ENCODE peak calls at places on chromosomes 13 and 19, in nine cellular contexts. One of them, this sample, is unnamed. For H3K4me1, the result is how much of the 10 kb centered on the place peaks cover.

GRCh38 chr19:918152-918437 is 962 bp downstream of the KISS1R start:
- DNase-seq in heart left ventricle: no peak
- DNase-seq in effector memory CD4-positive, alpha-beta T cell: no peak
- DNase-seq in mammary epithelial cell: no peak
- DNase-seq in aorta: no peak
- DNase-seq in neural progenitor cell: no peak
- DNase-seq in cardiac muscle cell: no peak
- DNase-seq in tibial artery: no peak
- DNase-seq in left ventricle myocardium inferior: no peak
- DNase-seq in this sample: no peak

GRCh38 chr19:7917292-7918061 is 2.7 kb upstream of the SNAPC2 start:
- DNase-seq in cardiac muscle cell: peak
- DNase-seq in neural progenitor cell: peak
- DNase-seq in tibial artery: no peak
- DNase-seq in effector memory CD4-positive, alpha-beta T cell: peak
- DNase-seq in mammary epithelial cell: no peak
- DNase-seq in aorta: peak
- DNase-seq in heart left ventricle: no peak
- DNase-seq in left ventricle myocardium inferior: no peak
- DNase-seq in this sample: peak

GRCh38 chr13:89066868-89067466 is 1395.8 kb downstream of the SLITRK5 start:
- DNase-seq in neural progenitor cell: peak
- DNase-seq in effector memory CD4-positive, alpha-beta T cell: peak
- DNase-seq in mammary epithelial cell: peak
- DNase-seq in left ventricle myocardium inferior: no peak
- DNase-seq in tibial artery: no peak
- DNase-seq in heart left ventricle: no peak
- DNase-seq in aorta: no peak
- DNase-seq in cardiac muscle cell: peak
- DNase-seq in this sample: no peak

GRCh38 chr13:109509154-109509905 is 277.1 kb downstream of the IRS2 start:
- DNase-seq in heart left ventricle: no peak
- DNase-seq in neural progenitor cell: no peak
- DNase-seq in tibial artery: no peak
- DNase-seq in cardiac muscle cell: no peak
- DNase-seq in aorta: no peak
- DNase-seq in left ventricle myocardium inferior: no peak
- DNase-seq in effector memory CD4-positive, alpha-beta T cell: no peak
- DNase-seq in mammary epithelial cell: peak
- DNase-seq in this sample: peak

GRCh38 chr13:60398949-60399589 is 2.0 kb downstream of the TDRD3 start:
- DNase-seq in mammary epithelial cell: no peak
- DNase-seq in effector memory CD4-positive, alpha-beta T cell: no peak
- DNase-seq in neural progenitor cell: no peak
- DNase-seq in aorta: no peak
- DNase-seq in left ventricle myocardium inferior: no peak
- DNase-seq in tibial artery: no peak
- DNase-seq in heart left ventricle: no peak
- DNase-seq in cardiac muscle cell: peak
- DNase-seq in this sample: no peak

GRCh38 chr19:55376381-55376933 is at the start of gene TMEM190:
- DNase-seq in heart left ventricle: no peak
- DNase-seq in cardiac muscle cell: no peak
- DNase-seq in aorta: no peak
- DNase-seq in left ventricle myocardium inferior: no peak
- DNase-seq in neural progenitor cell: peak
- DNase-seq in tibial artery: no peak
- DNase-seq in mammary epithelial cell: peak
- DNase-seq in effector memory CD4-positive, alpha-beta T cell: no peak
- DNase-seq in this sample: no peak

GRCh38 chr13:29359181-29359580 is 236.3 kb downstream of the SLC7A1 start:
- DNase-seq in left ventricle myocardium inferior: no peak
- DNase-seq in heart left ventricle: no peak
- DNase-seq in neural progenitor cell: no peak
- DNase-seq in aorta: no peak
- DNase-seq in tibial artery: no peak
- DNase-seq in effector memory CD4-positive, alpha-beta T cell: no peak
- DNase-seq in mammary epithelial cell: no peak
- DNase-seq in cardiac muscle cell: no peak
- DNase-seq in this sample: no peak

GRCh38 chr13:26422036-26422435 is 135.4 kb upstream of the WASF3 start:
- DNase-seq in heart left ventricle: no peak
- DNase-seq in neural progenitor cell: no peak
- DNase-seq in tibial artery: no peak
- DNase-seq in aorta: no peak
- DNase-seq in left ventricle myocardium inferior: no peak
- DNase-seq in effector memory CD4-positive, alpha-beta T cell: no peak
- DNase-seq in cardiac muscle cell: no peak
- DNase-seq in mammary epithelial cell: no peak
- DNase-seq in this sample: no peak

GRCh38 chr19:47863514-47863936 is 4.5 kb downstream of the TPRX2 start:
- DNase-seq in left ventricle myocardium inferior: peak
- DNase-seq in mammary epithelial cell: peak
- DNase-seq in cardiac muscle cell: peak
- DNase-seq in neural progenitor cell: peak
- DNase-seq in tibial artery: peak
- DNase-seq in heart left ventricle: peak
- DNase-seq in aorta: peak
- DNase-seq in effector memory CD4-positive, alpha-beta T cell: peak
- DNase-seq in this sample: peak

GRCh38 chr19:44668985-44669764 is 2.1 kb upstream of the CEACAM19 start:
- DNase-seq in aorta: no peak
- DNase-seq in cardiac muscle cell: no peak
- DNase-seq in left ventricle myocardium inferior: no peak
- DNase-seq in heart left ventricle: no peak
- DNase-seq in tibial artery: no peak
- DNase-seq in neural progenitor cell: no peak
- DNase-seq in mammary epithelial cell: no peak
- DNase-seq in effector memory CD4-positive, alpha-beta T cell: no peak
- DNase-seq in this sample: no peak

GRCh38 chr13:99314640-99315176 is 7.5 kb upstream of the GPR183 start:
- DNase-seq in effector memory CD4-positive, alpha-beta T cell: peak
- DNase-seq in heart left ventricle: no peak
- DNase-seq in mammary epithelial cell: no peak
- DNase-seq in neural progenitor cell: no peak
- DNase-seq in tibial artery: no peak
- DNase-seq in aorta: no peak
- DNase-seq in left ventricle myocardium inferior: no peak
- DNase-seq in cardiac muscle cell: no peak
- DNase-seq in this sample: no peak

GRCh38 chr19:45779231-45780145 is 2.8 kb downstream of the DMPK start:
- DNase-seq in tibial artery: peak
- DNase-seq in left ventricle myocardium inferior: peak
- DNase-seq in mammary epithelial cell: peak
- DNase-seq in cardiac muscle cell: peak
- DNase-seq in neural progenitor cell: peak
- DNase-seq in heart left ventricle: peak
- DNase-seq in effector memory CD4-positive, alpha-beta T cell: peak
- DNase-seq in aorta: peak
- DNase-seq in this sample: no peak

GRCh38 chr13:112674412-112675383 is 15.1 kb upstream of the ATP11A start:
- DNase-seq in heart left ventricle: no peak
- DNase-seq in tibial artery: peak
- DNase-seq in mammary epithelial cell: no peak
- DNase-seq in neural progenitor cell: no peak
- DNase-seq in aorta: no peak
- DNase-seq in effector memory CD4-positive, alpha-beta T cell: no peak
- DNase-seq in left ventricle myocardium inferior: no peak
- DNase-seq in cardiac muscle cell: no peak
- DNase-seq in this sample: no peak

GRCh38 chr13:27334774-27335490 is 64.3 kb downstream of the RASL11A start:
- DNase-seq in mammary epithelial cell: no peak
- DNase-seq in tibial artery: no peak
- DNase-seq in neural progenitor cell: no peak
- DNase-seq in cardiac muscle cell: no peak
- DNase-seq in heart left ventricle: no peak
- DNase-seq in left ventricle myocardium inferior: no peak
- DNase-seq in effector memory CD4-positive, alpha-beta T cell: no peak
- DNase-seq in aorta: no peak
- DNase-seq in this sample: no peak

GRCh38 chr13:24982333-24982999 is 113.5 kb upstream of the PABPC3 start:
- DNase-seq in neural progenitor cell: no peak
- DNase-seq in effector memory CD4-positive, alpha-beta T cell: no peak
- DNase-seq in left ventricle myocardium inferior: peak
- DNase-seq in tibial artery: no peak
- DNase-seq in cardiac muscle cell: no peak
- DNase-seq in aorta: no peak
- DNase-seq in mammary epithelial cell: no peak
- DNase-seq in heart left ventricle: peak
- DNase-seq in this sample: no peak

GRCh38 chr13:79401259-79402071 is 4.6 kb downstream of the RBM26 start:
- DNase-seq in aorta: no peak
- DNase-seq in heart left ventricle: no peak
- DNase-seq in cardiac muscle cell: no peak
- DNase-seq in mammary epithelial cell: no peak
- DNase-seq in effector memory CD4-positive, alpha-beta T cell: no peak
- DNase-seq in left ventricle myocardium inferior: no peak
- DNase-seq in tibial artery: no peak
- DNase-seq in neural progenitor cell: no peak
- DNase-seq in this sample: no peak
- H3K4me3 ChIP-seq in aorta: no peak
- H3K4me3 ChIP-seq in heart left ventricle: no peak
- H3K4me3 ChIP-seq in cardiac muscle cell: no peak
- H3K4me3 ChIP-seq in mammary epithelial cell: no peak
- H3K4me3 ChIP-seq in effector memory CD4-positive, alpha-beta T cell: no peak
- H3K4me3 ChIP-seq in left ventricle myocardium inferior: no peak
- H3K4me3 ChIP-seq in tibial artery: no peak
- H3K4me3 ChIP-seq in neural progenitor cell: no peak
- H3K4me3 ChIP-seq in this sample: no peak

DNA sequence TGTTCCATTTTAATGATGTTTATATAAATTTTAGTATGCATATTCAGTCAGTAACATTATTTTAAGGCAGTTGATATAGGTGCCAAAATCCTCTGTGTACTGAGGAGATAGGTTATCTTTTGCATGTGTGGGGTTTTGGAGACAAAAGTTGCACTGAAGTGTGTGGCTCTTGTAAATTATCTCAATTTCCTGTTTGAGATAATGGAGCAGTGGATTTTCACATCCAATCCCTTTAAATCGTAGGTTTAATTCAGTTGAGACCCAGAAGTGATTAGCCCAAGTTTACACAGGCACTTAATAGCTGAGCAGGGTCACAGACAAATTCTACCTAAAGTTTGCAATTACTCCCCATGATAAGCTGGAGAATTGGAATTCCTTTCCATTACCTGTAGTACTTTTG is 106.7 kb downstream of the RGCC start:
- DNase-seq in cardiac muscle cell: no peak
- DNase-seq in tibial artery: no peak
- DNase-seq in aorta: no peak
- DNase-seq in mammary epithelial cell: no peak
- DNase-seq in effector memory CD4-positive, alpha-beta T cell: no peak
- DNase-seq in left ventricle myocardium inferior: no peak
- DNase-seq in heart left ventricle: no peak
- DNase-seq in neural progenitor cell: no peak
- DNase-seq in this sample: no peak
- H3K27ac ChIP-seq in cardiac muscle cell: no peak
- H3K27ac ChIP-seq in tibial artery: no peak
- H3K27ac ChIP-seq in aorta: no peak
- H3K27ac ChIP-seq in mammary epithelial cell: no peak
- H3K27ac ChIP-seq in effector memory CD4-positive, alpha-beta T cell: no peak
- H3K27ac ChIP-seq in left ventricle myocardium inferior: peak
- H3K27ac ChIP-seq in heart left ventricle: no peak
- H3K27ac ChIP-seq in neural progenitor cell: no peak
- H3K27ac ChIP-seq in this sample: peak

GRCh38 chr13:30905932-30906383 is at the start of gene MEDAG:
- DNase-seq in mammary epithelial cell: no peak
- DNase-seq in heart left ventricle: peak
- DNase-seq in neural progenitor cell: no peak
- DNase-seq in left ventricle myocardium inferior: peak
- DNase-seq in aorta: peak
- DNase-seq in effector memory CD4-positive, alpha-beta T cell: no peak
- DNase-seq in tibial artery: peak
- DNase-seq in cardiac muscle cell: no peak
- DNase-seq in this sample: no peak

GRCh38 chr13:30906411-30906990 is 430 bp downstream of the MEDAG start:
- DNase-seq in heart left ventricle: peak
- DNase-seq in left ventricle myocardium inferior: no peak
- DNase-seq in cardiac muscle cell: peak
- DNase-seq in tibial artery: no peak
- DNase-seq in aorta: peak
- DNase-seq in effector memory CD4-positive, alpha-beta T cell: no peak
- DNase-seq in neural progenitor cell: no peak
- DNase-seq in mammary epithelial cell: no peak
- DNase-seq in this sample: no peak

GRCh38 chr13:30904043-30904442 is 2.0 kb upstream of the MEDAG start:
- DNase-seq in cardiac muscle cell: no peak
- DNase-seq in left ventricle myocardium inferior: no peak
- DNase-seq in tibial artery: no peak
- DNase-seq in neural progenitor cell: no peak
- DNase-seq in aorta: no peak
- DNase-seq in effector memory CD4-positive, alpha-beta T cell: no peak
- DNase-seq in heart left ventricle: no peak
- DNase-seq in mammary epithelial cell: no peak
- DNase-seq in this sample: no peak

GRCh38 chr13:30908416-30908980 is 2.4 kb downstream of the MEDAG start:
- DNase-seq in heart left ventricle: peak
- DNase-seq in mammary epithelial cell: no peak
- DNase-seq in cardiac muscle cell: no peak
- DNase-seq in tibial artery: peak
- DNase-seq in left ventricle myocardium inferior: peak
- DNase-seq in effector memory CD4-positive, alpha-beta T cell: no peak
- DNase-seq in neural progenitor cell: no peak
- DNase-seq in aorta: peak
- DNase-seq in this sample: no peak

DNA sequence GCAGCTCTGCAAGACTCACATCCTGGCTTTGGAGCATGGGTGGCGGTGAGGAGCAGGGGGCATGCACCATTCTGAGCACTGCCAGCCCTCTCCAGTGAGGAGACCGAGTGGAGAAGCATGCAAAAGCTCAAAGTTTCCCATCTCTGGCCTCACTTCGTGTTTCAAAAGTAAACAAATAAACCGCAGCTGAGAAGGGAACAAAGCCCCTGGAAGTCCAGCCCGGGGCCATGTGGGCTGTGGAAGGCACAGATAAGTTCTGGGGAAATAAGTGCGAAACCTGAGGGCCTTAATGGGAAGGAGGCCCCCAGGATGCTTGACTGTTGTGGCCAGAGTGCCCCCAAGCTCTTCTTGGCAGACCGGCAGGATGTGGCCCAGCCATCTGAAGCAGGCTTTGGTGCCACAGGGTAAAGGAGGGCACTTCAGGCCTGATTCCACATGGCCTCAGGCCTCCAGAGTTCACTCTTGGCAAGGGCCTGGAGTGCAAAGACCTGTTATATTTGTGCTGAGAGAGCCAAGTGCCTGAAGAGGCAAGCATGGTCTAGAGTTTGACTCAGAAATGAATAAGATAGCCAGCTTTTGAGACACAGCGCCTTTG is 1.2 kb downstream of the MEDAG start:
- DNase-seq in aorta: no peak
- DNase-seq in cardiac muscle cell: no peak
- DNase-seq in left ventricle myocardium inferior: no peak
- DNase-seq in mammary epithelial cell: no peak
- DNase-seq in effector memory CD4-positive, alpha-beta T cell: no peak
- DNase-seq in heart left ventricle: no peak
- DNase-seq in tibial artery: no peak
- DNase-seq in neural progenitor cell: no peak
- DNase-seq in this sample: peak
- H3K4me1 ChIP-seq in aorta: under half
- H3K4me1 ChIP-seq in cardiac muscle cell: under half
- H3K4me1 ChIP-seq in left ventricle myocardium inferior: under half
- H3K4me1 ChIP-seq in mammary epithelial cell: under half
- H3K4me1 ChIP-seq in effector memory CD4-positive, alpha-beta T cell: under half
- H3K4me1 ChIP-seq in heart left ventricle: under half
- H3K4me1 ChIP-seq in tibial artery: under half
- H3K4me1 ChIP-seq in neural progenitor cell: under half
- H3K4me1 ChIP-seq in this sample: under half

GRCh38 chr19:35897706-35898451 is 2.5 kb downstream of the NFKBID start:
- DNase-seq in effector memory CD4-positive, alpha-beta T cell: no peak
- DNase-seq in cardiac muscle cell: no peak
- DNase-seq in tibial artery: no peak
- DNase-seq in mammary epithelial cell: no peak
- DNase-seq in heart left ventricle: no peak
- DNase-seq in aorta: no peak
- DNase-seq in neural progenitor cell: no peak
- DNase-seq in left ventricle myocardium inferior: no peak
- DNase-seq in this sample: no peak
- H3K4me3 ChIP-seq in effector memory CD4-positive, alpha-beta T cell: peak
- H3K4me3 ChIP-seq in cardiac muscle cell: no peak
- H3K4me3 ChIP-seq in tibial artery: peak
- H3K4me3 ChIP-seq in mammary epithelial cell: peak
- H3K4me3 ChIP-seq in heart left ventricle: no peak
- H3K4me3 ChIP-seq in aorta: no peak
- H3K4me3 ChIP-seq in neural progenitor cell: no peak
- H3K4me3 ChIP-seq in left ventricle myocardium inferior: peak
- H3K4me3 ChIP-seq in this sample: no peak

This sample was measured in SJSA1.